ENCODE peak calls at places on chromosome 13, in nine cellular contexts. J, E, N, T, B, M, S, A and X are unnamed samples.

GRCh38 chr13:29529755-29530154 is 65.7 kb downstream of the SLC7A1 start:
- DNase-seq in T (no peak), E (no peak), J (no peak), N (no peak), M (no peak), A (no peak), S (no peak), B (no peak), X (no peak)

GRCh38 chr13:82898625-82899024 is 983.6 kb downstream of the SLITRK1 start:
- DNase-seq in J (no peak), A (no peak), N (no peak), B (no peak), M (no peak), T (no peak), S (no peak), E (no peak), X (no peak)

GRCh38 chr13:44879452-44880058 is 109.7 kb downstream of the NUFIP1 start:
- DNase-seq in E (no peak), T (no peak), M (no peak), N (no peak), S (peak; percentile 43), A (no peak), B (no peak), J (no peak), X (peak; percentile 50)

GRCh38 chr13:32846020-32846451 is 170.2 kb upstream of the KL start:
- DNase-seq in J (no peak), E (no peak), N (no peak), A (no peak), T (no peak), M (no peak), B (no peak), S (no peak), X (no peak)

GRCh38 chr13:94480672-94481145 is 1.2 kb upstream of the DCT start:
- DNase-seq in E (peak; percentile 60), N (peak; percentile 19), A (peak; percentile 36), B (no peak), T (no peak), J (no peak), S (no peak), M (peak; percentile 11), X (no peak)

GRCh38 chr13:27713767-27714166 is 78.5 kb upstream of the GSX1 start:
- DNase-seq in A (no peak), S (no peak), J (no peak), B (no peak), E (no peak), M (no peak), N (no peak), T (no peak), X (no peak)

GRCh38 chr13:30319703-30320102 is 12.4 kb upstream of the KATNAL1 start:
- DNase-seq in T (no peak), E (no peak), M (no peak), B (no peak), N (no peak), A (no peak), J (no peak), S (no peak), X (peak; percentile 49)

GRCh38 chr13:76223565-76223964 is 587.4 kb downstream of the LMO7 start:
- DNase-seq in S (no peak), T (no peak), M (no peak), J (no peak), N (no peak), E (no peak), A (peak; percentile 21), B (no peak), X (no peak)

GRCh38 chr13:38577048-38577447 is 109.8 kb upstream of the FREM2 start:
- DNase-seq in T (no peak), A (no peak), B (no peak), E (no peak), J (no peak), S (no peak), M (no peak), N (no peak), X (peak; percentile 21)

GRCh38 chr13:76048675-76049396 is 412.7 kb downstream of the LMO7 start:
- DNase-seq in E (no peak), J (no peak), T (no peak), S (no peak), A (no peak), B (no peak), N (no peak), M (no peak), X (no peak)

GRCh38 chr13:67238861-67239260 is 8.7 kb upstream of the PCDH9 start:
- DNase-seq in M (no peak), S (no peak), N (no peak), T (no peak), J (no peak), A (no peak), E (no peak), B (no peak), X (no peak)

GRCh38 chr13:85654227-85654626 is 145.0 kb downstream of the SLITRK6 start:
- DNase-seq in T (no peak), M (no peak), A (no peak), N (no peak), B (no peak), J (no peak), S (no peak), E (no peak), X (no peak)

GRCh38 chr13:74040200-74040599 is 94.0 kb downstream of the KLF12 start:
- DNase-seq in J (no peak), B (no peak), T (peak; percentile 77), A (peak; percentile 59), E (peak; percentile 58), N (peak; percentile 25), M (peak; percentile 3), S (peak; percentile 79), X (peak; percentile 58)
- H3K4me1 ChIP-seq in J (no peaks in the 10 kb centered on the region), B (peaks cover 30% of the 10 kb centered on the region), T (peaks cover 5% of the 10 kb centered on the region), A (peaks cover 19% of the 10 kb centered on the region), E (peaks cover 3% of the 10 kb centered on the region), N (no peaks in the 10 kb centered on the region), M (peaks cover 5% of the 10 kb centered on the region), S (peaks cover 24% of the 10 kb centered on the region), X (no peaks in the 10 kb centered on the region)

DNA sequence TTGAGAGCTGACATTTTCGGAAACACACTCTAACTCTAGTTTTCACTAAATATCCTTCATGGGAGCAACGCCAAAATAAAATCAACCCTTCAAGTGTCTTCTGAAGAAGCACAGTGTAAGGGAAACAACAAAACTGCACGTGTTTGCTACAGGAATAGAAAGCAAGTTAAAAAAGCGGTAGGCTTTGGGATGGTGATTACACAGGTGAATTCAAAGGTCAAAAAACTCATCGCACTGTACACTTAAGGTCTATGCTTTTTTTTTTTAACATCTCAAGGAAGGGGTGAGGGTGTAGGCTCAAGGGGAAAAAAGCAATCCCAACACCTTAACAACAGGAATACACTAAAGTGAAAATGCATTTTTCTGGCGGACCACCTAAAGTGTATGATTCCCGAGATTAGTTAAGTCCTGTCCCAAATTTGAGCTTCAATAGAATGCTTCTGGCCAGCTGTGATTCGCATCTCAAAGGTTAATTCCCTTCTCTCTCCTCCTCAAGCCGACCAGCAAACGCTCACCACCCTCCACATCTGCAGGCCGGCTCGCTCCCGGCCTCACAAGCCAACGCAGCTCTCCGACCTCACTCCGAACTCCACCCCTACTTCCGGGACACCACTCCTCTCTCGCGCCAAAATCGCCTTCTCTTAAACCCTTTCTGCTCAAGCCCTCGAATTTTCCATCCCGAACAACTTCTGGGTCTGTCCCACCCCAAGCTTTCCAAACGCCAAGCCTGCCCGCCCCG is 1.1 kb downstream of the ARGLU1 start:
- DNase-seq in J (peak; percentile 19), S (peak; percentile 67), E (peak; percentile 86), B (no peak), N (peak; percentile 28), M (peak; percentile 23), T (peak; percentile 68), A (peak; percentile 74), X (peak; percentile 51)
- H3K4me1 ChIP-seq in J (peaks cover 10% of the 10 kb centered on the region), S (peaks cover 38% of the 10 kb centered on the region), E (peaks cover 2% of the 10 kb centered on the region), B (peaks cover 39% of the 10 kb centered on the region), N (no peaks in the 10 kb centered on the region), M (peaks cover 55% of the 10 kb centered on the region), T (peaks cover 2% of the 10 kb centered on the region), A (peaks cover 55% of the 10 kb centered on the region), X (peaks cover 35% of the 10 kb centered on the region)

GRCh38 chr13:20174656-20175405 is 14.0 kb upstream of the GJA3 start:
- DNase-seq in S (no peak), N (peak; percentile 44), J (peak; percentile 58), M (peak; percentile 38), A (peak; percentile 74), E (peak; percentile 79), T (peak; percentile 48), B (no peak), X (peak; percentile 90)
- H3K4me1 ChIP-seq in S (no peaks in the 10 kb centered on the region), N (no peaks in the 10 kb centered on the region), J (peaks cover 12% of the 10 kb centered on the region), M (no peaks in the 10 kb centered on the region), A (no peaks in the 10 kb centered on the region), E (no peaks in the 10 kb centered on the region), T (no peaks in the 10 kb centered on the region), B (no peaks in the 10 kb centered on the region), X (peaks cover 18% of the 10 kb centered on the region)

GRCh38 chr13:40060318-40061007 is 405.0 kb downstream of the COG6 start:
- DNase-seq in J (no peak), N (peak; percentile 45), S (peak; percentile 24), M (no peak), E (peak; percentile 61), A (peak; percentile 51), B (no peak), T (peak; percentile 53), X (peak; percentile 87)

GRCh38 chr13:40063278-40063698 is 407.8 kb downstream of the COG6 start:
- DNase-seq in N (no peak), E (no peak), J (no peak), A (no peak), S (no peak), M (no peak), B (no peak), T (peak; percentile 62), X (no peak)

GRCh38 chr13:40059540-40060232 is 404.2 kb downstream of the COG6 start:
- DNase-seq in S (no peak), E (no peak), J (no peak), A (no peak), M (no peak), N (no peak), T (no peak), B (no peak), X (no peak)

GRCh38 chr13:40063743-40064142 is 408.3 kb downstream of the COG6 start:
- DNase-seq in T (no peak), J (no peak), N (no peak), B (no peak), A (no peak), M (no peak), E (no peak), S (no peak), X (no peak)

DNA sequence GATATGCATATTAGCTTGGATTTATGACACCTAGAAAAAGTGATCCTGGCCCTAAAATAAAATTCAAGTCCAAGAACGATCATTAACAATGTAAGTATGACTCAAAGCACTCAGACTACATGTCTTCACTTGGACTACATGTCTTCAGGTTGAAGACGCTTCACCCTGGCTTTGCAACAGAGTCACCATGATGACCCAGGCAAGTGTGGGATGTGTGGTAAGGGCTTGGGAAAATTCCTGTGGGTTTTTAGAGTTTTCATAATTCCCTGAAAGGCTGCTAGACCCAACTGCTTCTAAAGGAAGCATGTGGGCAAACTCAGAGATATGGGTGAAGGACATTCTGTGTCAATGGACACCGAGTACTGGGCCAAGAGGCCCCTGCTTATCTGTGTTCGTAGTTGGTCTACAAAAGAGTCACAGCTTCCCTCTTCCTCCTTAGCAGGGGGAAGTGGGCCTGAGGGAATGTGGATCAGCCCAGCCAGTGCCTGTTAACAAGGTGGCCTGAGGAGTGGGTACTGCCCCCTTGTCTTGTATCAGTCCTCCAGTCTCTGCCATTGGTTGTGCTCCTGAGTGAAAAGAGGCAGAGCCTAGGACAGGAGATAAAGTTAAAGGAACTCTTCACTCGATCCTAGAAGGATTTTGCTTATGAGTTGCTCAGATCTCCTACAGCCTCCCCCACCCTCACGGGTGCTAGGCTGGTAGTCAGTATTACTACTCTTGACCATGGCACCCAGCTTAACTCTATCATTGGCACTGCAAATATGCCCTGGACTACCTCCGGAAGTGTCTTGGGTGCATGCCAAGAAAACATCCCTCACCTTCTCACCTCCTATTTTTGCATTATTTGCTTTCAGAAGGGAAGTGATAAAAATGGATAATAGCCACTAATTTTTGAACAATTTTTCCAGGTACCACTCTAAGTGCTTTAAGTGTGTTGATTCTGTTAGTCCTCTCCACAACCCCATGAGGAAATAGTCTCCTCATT is 406.3 kb downstream of the COG6 start:
- DNase-seq in T (no peak), B (no peak), A (no peak), J (no peak), E (no peak), M (no peak), N (no peak), S (no peak), X (no peak)
- H3K4me1 ChIP-seq in T (peaks cover 4% of the 10 kb centered on the region), B (no peaks in the 10 kb centered on the region), A (peaks cover 28% of the 10 kb centered on the region), J (peaks cover 18% of the 10 kb centered on the region), E (peaks cover 5% of the 10 kb centered on the region), M (no peaks in the 10 kb centered on the region), N (no peaks in the 10 kb centered on the region), S (peaks cover 9% of the 10 kb centered on the region), X (peaks cover 50% of the 10 kb centered on the region)